ENCODE peak calls at places on chromosomes 12 and 14, in nine cellular contexts. G is GM19239, K is fibroblast of lung, H is neuronal stem cell, R is RWPE1, C is T-helper 17 cell, E is aorta, T is dorsolateral prefrontal cortex, V is NCI-H524. N is an unnamed sample.

GRCh38 chr14:54338696-54339317 is 58.0 kb upstream of the CDKN3 start:
- DNase-seq in T (no peak), V (peak), C (no peak), E (no peak), R (peak), G (no peak), H (no peak), K (peak), N (no peak)

GRCh38 chr14:31937730-31938346 is 139.3 kb upstream of the ARHGAP5 start:
- DNase-seq in V (no peak), K (peak), R (peak), T (peak), C (peak), G (peak), E (no peak), H (no peak), N (peak)

GRCh38 chr14:77318006-77318553 is 2.6 kb downstream of the POMT2 start:
- DNase-seq in T (peak), K (no peak), G (no peak), C (no peak), R (no peak), V (no peak), E (no peak), H (no peak), N (no peak)

GRCh38 chr14:32419429-32419828 is 90.3 kb downstream of the AKAP6 start:
- DNase-seq in C (no peak), R (no peak), K (no peak), E (no peak), H (no peak), G (no peak), T (no peak), V (no peak), N (no peak)

GRCh38 chr12:43578782-43579181 is 26.8 kb upstream of the ADAMTS20 start:
- DNase-seq in T (no peak), V (no peak), G (no peak), H (no peak), E (no peak), C (no peak), R (no peak), K (peak), N (no peak)

GRCh38 chr12:10941916-10942607 is 3.0 kb upstream of the TAS2R14 start:
- DNase-seq in R (peak), C (no peak), T (no peak), H (no peak), K (no peak), V (no peak), E (no peak), G (no peak), N (peak)

GRCh38 chr14:50620341-50620740 is 47.8 kb downstream of the SAV1 start:
- DNase-seq in V (no peak), E (no peak), K (no peak), C (no peak), H (no peak), G (no peak), T (no peak), R (peak), N (no peak)

GRCh38 chr12:119020377-119021360 is 39.3 kb downstream of the SRRM4 start:
- DNase-seq in K (no peak), R (no peak), H (peak), C (no peak), E (no peak), G (peak), T (no peak), V (no peak), N (no peak)

GRCh38 chr14:25537846-25538455 is 488.0 kb upstream of the STXBP6 start:
- DNase-seq in V (peak), E (no peak), T (no peak), G (no peak), H (peak), K (no peak), C (no peak), R (no peak), N (no peak)

GRCh38 chr14:62696261-62696968 is 348.8 kb downstream of the KCNH5 start:
- DNase-seq in V (no peak), R (no peak), H (peak), K (no peak), T (no peak), C (no peak), E (no peak), G (no peak), N (no peak)

GRCh38 chr14:76810953-76811400 is 1.7 kb downstream of the ANGEL1 start:
- DNase-seq in G (no peak), H (no peak), R (no peak), T (no peak), V (peak), E (no peak), C (no peak), K (peak), N (no peak)

GRCh38 chr14:41606249-41607118 is at the start of gene LRFN5:
- DNase-seq in C (no peak), G (no peak), E (peak), T (peak), K (peak), H (peak), V (peak), R (no peak), N (no peak)

GRCh38 chr12:13227191-13227590 is 30.7 kb downstream of the EMP1 start:
- DNase-seq in C (no peak), E (no peak), V (no peak), G (no peak), T (no peak), K (no peak), H (no peak), R (no peak), N (no peak)

GRCh38 chr12:6772331-6772695 is at the start of gene LAG3:
- DNase-seq in H (no peak), R (no peak), G (peak), C (no peak), T (no peak), V (no peak), K (no peak), E (no peak), N (no peak)

GRCh38 chr12:7583471-7583870 is 79.9 kb upstream of the CD163 start:
- DNase-seq in T (no peak), E (no peak), C (no peak), R (no peak), V (no peak), K (no peak), H (no peak), G (no peak), N (no peak)

GRCh38 chr12:113069149-113069548 is 12.6 kb downstream of the DTX1 start:
- DNase-seq in E (no peak), V (no peak), H (no peak), C (no peak), T (no peak), R (no peak), K (no peak), G (no peak), N (no peak)

GRCh38 chr12:105226219-105226618 is 9.8 kb downstream of the APPL2 start:
- DNase-seq in E (peak), G (peak), K (peak), C (no peak), H (no peak), R (no peak), T (peak), V (no peak), N (no peak)

GRCh38 chr14:41285193-41285748 is 321.4 kb upstream of the LRFN5 start:
- DNase-seq in C (no peak), K (peak), E (no peak), T (no peak), H (peak), G (no peak), R (peak), V (peak), N (no peak)

GRCh38 chr12:104653730-104654328 is 197.1 kb downstream of the CHST11 start:
- DNase-seq in H (no peak), T (no peak), R (no peak), G (no peak), C (no peak), V (no peak), K (no peak), E (no peak), N (no peak)

GRCh38 chr14:58884442-58884841 is 246.7 kb downstream of the DACT1 start:
- DNase-seq in R (no peak), T (no peak), E (no peak), V (no peak), C (no peak), H (no peak), G (no peak), K (no peak), N (no peak)

GRCh38 chr12:62468935-62469334 is 2.3 kb downstream of the MON2 start:
- DNase-seq in T (no peak), R (no peak), G (no peak), H (no peak), V (no peak), E (no peak), K (no peak), C (no peak), N (no peak)

GRCh38 chr12:109827080-109827479 is 6.1 kb downstream of the TRPV4 start:
- DNase-seq in G (no peak), C (no peak), T (no peak), H (no peak), K (no peak), R (no peak), V (no peak), E (no peak), N (no peak)

N was measured in RWPE2.